ENCODE peak calls at places on chromosomes 3 and 15, in ten cellular contexts. One of them, this sample, is unnamed.

GRCh38 chr3:67171841-67172240 is 173.7 kb downstream of the KBTBD8 start:
- ATAC-seq in aorta: no peak
- ATAC-seq in Panc1: no peak
- ATAC-seq in upper lobe of left lung: no peak
- ATAC-seq in body of pancreas: no peak
- ATAC-seq in heart left ventricle: no peak
- ATAC-seq in heart right ventricle: no peak
- ATAC-seq in upper lobe of right lung: no peak
- ATAC-seq in CD4-positive, CD25-positive, alpha-beta regulatory T cell: no peak
- ATAC-seq in naive thymus-derived CD4-positive, alpha-beta T cell: no peak
- ATAC-seq in this sample: no peak

GRCh38 chr3:139520028-139520737 is 19.4 kb downstream of the RBP1 start:
- ATAC-seq in aorta: no peak
- ATAC-seq in Panc1: peak
- ATAC-seq in upper lobe of left lung: peak
- ATAC-seq in body of pancreas: peak
- ATAC-seq in heart left ventricle: no peak
- ATAC-seq in heart right ventricle: no peak
- ATAC-seq in upper lobe of right lung: peak
- ATAC-seq in CD4-positive, CD25-positive, alpha-beta regulatory T cell: no peak
- ATAC-seq in naive thymus-derived CD4-positive, alpha-beta T cell: no peak
- ATAC-seq in this sample: peak

GRCh38 chr15:68114356-68114755 is 60.2 kb downstream of the PIAS1 start:
- ATAC-seq in aorta: no peak
- ATAC-seq in Panc1: no peak
- ATAC-seq in upper lobe of left lung: peak
- ATAC-seq in body of pancreas: no peak
- ATAC-seq in heart left ventricle: no peak
- ATAC-seq in heart right ventricle: peak
- ATAC-seq in upper lobe of right lung: peak
- ATAC-seq in CD4-positive, CD25-positive, alpha-beta regulatory T cell: peak
- ATAC-seq in naive thymus-derived CD4-positive, alpha-beta T cell: peak
- ATAC-seq in this sample: no peak

GRCh38 chr3:74491874-74492273 is 122.6 kb downstream of the CNTN3 start:
- ATAC-seq in aorta: no peak
- ATAC-seq in Panc1: no peak
- ATAC-seq in upper lobe of left lung: no peak
- ATAC-seq in body of pancreas: no peak
- ATAC-seq in heart left ventricle: no peak
- ATAC-seq in heart right ventricle: no peak
- ATAC-seq in upper lobe of right lung: no peak
- ATAC-seq in CD4-positive, CD25-positive, alpha-beta regulatory T cell: no peak
- ATAC-seq in naive thymus-derived CD4-positive, alpha-beta T cell: no peak
- ATAC-seq in this sample: no peak

GRCh38 chr3:164791263-164791662 is 287.0 kb downstream of the SI start:
- ATAC-seq in aorta: no peak
- ATAC-seq in Panc1: no peak
- ATAC-seq in upper lobe of left lung: no peak
- ATAC-seq in body of pancreas: no peak
- ATAC-seq in heart left ventricle: no peak
- ATAC-seq in heart right ventricle: no peak
- ATAC-seq in upper lobe of right lung: peak
- ATAC-seq in CD4-positive, CD25-positive, alpha-beta regulatory T cell: no peak
- ATAC-seq in naive thymus-derived CD4-positive, alpha-beta T cell: no peak
- ATAC-seq in this sample: no peak

GRCh38 chr3:111917300-111917699 is 58.2 kb downstream of the PHLDB2 start:
- ATAC-seq in aorta: no peak
- ATAC-seq in Panc1: peak
- ATAC-seq in upper lobe of left lung: no peak
- ATAC-seq in body of pancreas: peak
- ATAC-seq in heart left ventricle: no peak
- ATAC-seq in heart right ventricle: no peak
- ATAC-seq in upper lobe of right lung: no peak
- ATAC-seq in CD4-positive, CD25-positive, alpha-beta regulatory T cell: no peak
- ATAC-seq in naive thymus-derived CD4-positive, alpha-beta T cell: no peak
- ATAC-seq in this sample: no peak

GRCh38 chr3:113156816-113157333 is 54.5 kb upstream of the BOC start:
- ATAC-seq in aorta: no peak
- ATAC-seq in Panc1: no peak
- ATAC-seq in upper lobe of left lung: no peak
- ATAC-seq in body of pancreas: no peak
- ATAC-seq in heart left ventricle: no peak
- ATAC-seq in heart right ventricle: no peak
- ATAC-seq in upper lobe of right lung: no peak
- ATAC-seq in CD4-positive, CD25-positive, alpha-beta regulatory T cell: no peak
- ATAC-seq in naive thymus-derived CD4-positive, alpha-beta T cell: no peak
- ATAC-seq in this sample: no peak

GRCh38 chr15:76988874-76989780 is 5.8 kb upstream of the PSTPIP1 start:
- ATAC-seq in aorta: no peak
- ATAC-seq in Panc1: no peak
- ATAC-seq in upper lobe of left lung: peak
- ATAC-seq in body of pancreas: no peak
- ATAC-seq in heart left ventricle: peak
- ATAC-seq in heart right ventricle: peak
- ATAC-seq in upper lobe of right lung: peak
- ATAC-seq in CD4-positive, CD25-positive, alpha-beta regulatory T cell: no peak
- ATAC-seq in naive thymus-derived CD4-positive, alpha-beta T cell: peak
- ATAC-seq in this sample: peak

GRCh38 chr3:138974467-138974866 is 27.4 kb downstream of the FOXL2NB start:
- ATAC-seq in aorta: no peak
- ATAC-seq in Panc1: no peak
- ATAC-seq in upper lobe of left lung: no peak
- ATAC-seq in body of pancreas: no peak
- ATAC-seq in heart left ventricle: no peak
- ATAC-seq in heart right ventricle: no peak
- ATAC-seq in upper lobe of right lung: no peak
- ATAC-seq in CD4-positive, CD25-positive, alpha-beta regulatory T cell: no peak
- ATAC-seq in naive thymus-derived CD4-positive, alpha-beta T cell: no peak
- ATAC-seq in this sample: no peak

GRCh38 chr3:72797773-72798543 is 50.3 kb downstream of the SHQ1 start:
- ATAC-seq in aorta: peak
- ATAC-seq in Panc1: no peak
- ATAC-seq in upper lobe of left lung: no peak
- ATAC-seq in body of pancreas: no peak
- ATAC-seq in heart left ventricle: peak
- ATAC-seq in heart right ventricle: peak
- ATAC-seq in upper lobe of right lung: no peak
- ATAC-seq in CD4-positive, CD25-positive, alpha-beta regulatory T cell: no peak
- ATAC-seq in naive thymus-derived CD4-positive, alpha-beta T cell: no peak
- ATAC-seq in this sample: no peak

GRCh38 chr15:40932625-40933519 is 3.7 kb downstream of the DLL4 start:
- ATAC-seq in aorta: no peak
- ATAC-seq in Panc1: no peak
- ATAC-seq in upper lobe of left lung: no peak
- ATAC-seq in body of pancreas: no peak
- ATAC-seq in heart left ventricle: no peak
- ATAC-seq in heart right ventricle: no peak
- ATAC-seq in upper lobe of right lung: peak
- ATAC-seq in CD4-positive, CD25-positive, alpha-beta regulatory T cell: no peak
- ATAC-seq in naive thymus-derived CD4-positive, alpha-beta T cell: no peak
- ATAC-seq in this sample: no peak

GRCh38 chr3:105805402-105805801 is 63.4 kb downstream of the CBLB start:
- ATAC-seq in aorta: no peak
- ATAC-seq in Panc1: no peak
- ATAC-seq in upper lobe of left lung: no peak
- ATAC-seq in body of pancreas: no peak
- ATAC-seq in heart left ventricle: no peak
- ATAC-seq in heart right ventricle: no peak
- ATAC-seq in upper lobe of right lung: no peak
- ATAC-seq in CD4-positive, CD25-positive, alpha-beta regulatory T cell: no peak
- ATAC-seq in naive thymus-derived CD4-positive, alpha-beta T cell: no peak
- ATAC-seq in this sample: no peak

GRCh38 chr3:137796993-137797392 is 32.9 kb downstream of the SOX14 start:
- ATAC-seq in aorta: no peak
- ATAC-seq in Panc1: no peak
- ATAC-seq in upper lobe of left lung: no peak
- ATAC-seq in body of pancreas: no peak
- ATAC-seq in heart left ventricle: no peak
- ATAC-seq in heart right ventricle: no peak
- ATAC-seq in upper lobe of right lung: no peak
- ATAC-seq in CD4-positive, CD25-positive, alpha-beta regulatory T cell: no peak
- ATAC-seq in naive thymus-derived CD4-positive, alpha-beta T cell: no peak
- ATAC-seq in this sample: no peak

GRCh38 chr3:27278391-27279055 is 90.7 kb downstream of the NEK10 start:
- ATAC-seq in aorta: no peak
- ATAC-seq in Panc1: no peak
- ATAC-seq in upper lobe of left lung: no peak
- ATAC-seq in body of pancreas: peak
- ATAC-seq in heart left ventricle: no peak
- ATAC-seq in heart right ventricle: no peak
- ATAC-seq in upper lobe of right lung: no peak
- ATAC-seq in CD4-positive, CD25-positive, alpha-beta regulatory T cell: no peak
- ATAC-seq in naive thymus-derived CD4-positive, alpha-beta T cell: no peak
- ATAC-seq in this sample: no peak

GRCh38 chr15:81466741-81467140 is 92.7 kb upstream of the TMC3 start:
- ATAC-seq in aorta: no peak
- ATAC-seq in Panc1: no peak
- ATAC-seq in upper lobe of left lung: no peak
- ATAC-seq in body of pancreas: no peak
- ATAC-seq in heart left ventricle: no peak
- ATAC-seq in heart right ventricle: no peak
- ATAC-seq in upper lobe of right lung: no peak
- ATAC-seq in CD4-positive, CD25-positive, alpha-beta regulatory T cell: no peak
- ATAC-seq in naive thymus-derived CD4-positive, alpha-beta T cell: no peak
- ATAC-seq in this sample: no peak

GRCh38 chr3:151383956-151384355 is 597 bp downstream of the P2RY12 start:
- ATAC-seq in aorta: no peak
- ATAC-seq in Panc1: no peak
- ATAC-seq in upper lobe of left lung: no peak
- ATAC-seq in body of pancreas: no peak
- ATAC-seq in heart left ventricle: no peak
- ATAC-seq in heart right ventricle: no peak
- ATAC-seq in upper lobe of right lung: no peak
- ATAC-seq in CD4-positive, CD25-positive, alpha-beta regulatory T cell: no peak
- ATAC-seq in naive thymus-derived CD4-positive, alpha-beta T cell: no peak
- ATAC-seq in this sample: no peak

GRCh38 chr3:24100694-24101402 is 155.8 kb downstream of the NR1D2 start:
- ATAC-seq in aorta: no peak
- ATAC-seq in Panc1: no peak
- ATAC-seq in upper lobe of left lung: peak
- ATAC-seq in body of pancreas: no peak
- ATAC-seq in heart left ventricle: no peak
- ATAC-seq in heart right ventricle: peak
- ATAC-seq in upper lobe of right lung: no peak
- ATAC-seq in CD4-positive, CD25-positive, alpha-beta regulatory T cell: no peak
- ATAC-seq in naive thymus-derived CD4-positive, alpha-beta T cell: no peak
- ATAC-seq in this sample: no peak

GRCh38 chr15:38154837-38155236 is 97.8 kb upstream of the SPRED1 start:
- ATAC-seq in aorta: no peak
- ATAC-seq in Panc1: no peak
- ATAC-seq in upper lobe of left lung: no peak
- ATAC-seq in body of pancreas: no peak
- ATAC-seq in heart left ventricle: no peak
- ATAC-seq in heart right ventricle: no peak
- ATAC-seq in upper lobe of right lung: no peak
- ATAC-seq in CD4-positive, CD25-positive, alpha-beta regulatory T cell: no peak
- ATAC-seq in naive thymus-derived CD4-positive, alpha-beta T cell: no peak
- ATAC-seq in this sample: no peak
- H3K4me3 ChIP-seq in aorta: no peak
- H3K4me3 ChIP-seq in Panc1: no peak
- H3K4me3 ChIP-seq in upper lobe of left lung: no peak
- H3K4me3 ChIP-seq in body of pancreas: no peak
- H3K4me3 ChIP-seq in heart left ventricle: no peak
- H3K4me3 ChIP-seq in heart right ventricle: no peak
- H3K4me3 ChIP-seq in upper lobe of right lung: no peak
- H3K4me3 ChIP-seq in CD4-positive, CD25-positive, alpha-beta regulatory T cell: no peak
- H3K4me3 ChIP-seq in naive thymus-derived CD4-positive, alpha-beta T cell: no peak
- H3K4me3 ChIP-seq in this sample: no peak

DNA sequence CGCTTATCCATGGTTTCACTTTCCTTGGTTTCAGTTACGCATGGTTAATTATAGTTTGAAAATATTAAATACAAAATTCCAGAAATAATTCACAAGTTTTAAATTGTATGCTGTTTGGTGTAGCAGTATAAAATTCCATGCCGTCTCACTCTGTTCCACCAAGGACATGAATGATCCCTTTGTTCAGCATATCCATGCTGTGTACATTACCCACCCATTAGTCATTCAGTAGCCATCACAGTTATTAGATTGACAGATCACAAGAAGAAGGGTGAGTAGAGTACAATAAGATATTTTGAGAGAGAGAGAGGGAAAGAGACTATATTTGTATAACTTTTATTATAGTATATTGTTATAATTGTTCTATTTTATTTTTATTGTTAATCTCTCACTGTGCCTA is 535.5 kb downstream of the SQOR start:
- ATAC-seq in aorta: no peak
- ATAC-seq in Panc1: no peak
- ATAC-seq in upper lobe of left lung: no peak
- ATAC-seq in body of pancreas: no peak
- ATAC-seq in heart left ventricle: no peak
- ATAC-seq in heart right ventricle: no peak
- ATAC-seq in upper lobe of right lung: no peak
- ATAC-seq in CD4-positive, CD25-positive, alpha-beta regulatory T cell: no peak
- ATAC-seq in naive thymus-derived CD4-positive, alpha-beta T cell: no peak
- ATAC-seq in this sample: no peak
- H3K27ac ChIP-seq in aorta: no peak
- H3K27ac ChIP-seq in Panc1: no peak
- H3K27ac ChIP-seq in upper lobe of left lung: no peak
- H3K27ac ChIP-seq in body of pancreas: no peak
- H3K27ac ChIP-seq in heart left ventricle: no peak
- H3K27ac ChIP-seq in heart right ventricle: no peak
- H3K27ac ChIP-seq in upper lobe of right lung: no peak
- H3K27ac ChIP-seq in CD4-positive, CD25-positive, alpha-beta regulatory T cell: no peak
- H3K27ac ChIP-seq in naive thymus-derived CD4-positive, alpha-beta T cell: no peak
- H3K27ac ChIP-seq in this sample: no peak

GRCh38 chr15:49637857-49638256 is 17.0 kb downstream of the DTWD1 start:
- ATAC-seq in aorta: no peak
- ATAC-seq in Panc1: no peak
- ATAC-seq in upper lobe of left lung: no peak
- ATAC-seq in body of pancreas: no peak
- ATAC-seq in heart left ventricle: no peak
- ATAC-seq in heart right ventricle: no peak
- ATAC-seq in upper lobe of right lung: no peak
- ATAC-seq in CD4-positive, CD25-positive, alpha-beta regulatory T cell: no peak
- ATAC-seq in naive thymus-derived CD4-positive, alpha-beta T cell: no peak
- ATAC-seq in this sample: no peak
- H3K4me3 ChIP-seq in aorta: no peak
- H3K4me3 ChIP-seq in Panc1: no peak
- H3K4me3 ChIP-seq in upper lobe of left lung: no peak
- H3K4me3 ChIP-seq in body of pancreas: no peak
- H3K4me3 ChIP-seq in heart left ventricle: no peak
- H3K4me3 ChIP-seq in heart right ventricle: no peak
- H3K4me3 ChIP-seq in upper lobe of right lung: no peak
- H3K4me3 ChIP-seq in CD4-positive, CD25-positive, alpha-beta regulatory T cell: no peak
- H3K4me3 ChIP-seq in naive thymus-derived CD4-positive, alpha-beta T cell: no peak
- H3K4me3 ChIP-seq in this sample: no peak

DNA sequence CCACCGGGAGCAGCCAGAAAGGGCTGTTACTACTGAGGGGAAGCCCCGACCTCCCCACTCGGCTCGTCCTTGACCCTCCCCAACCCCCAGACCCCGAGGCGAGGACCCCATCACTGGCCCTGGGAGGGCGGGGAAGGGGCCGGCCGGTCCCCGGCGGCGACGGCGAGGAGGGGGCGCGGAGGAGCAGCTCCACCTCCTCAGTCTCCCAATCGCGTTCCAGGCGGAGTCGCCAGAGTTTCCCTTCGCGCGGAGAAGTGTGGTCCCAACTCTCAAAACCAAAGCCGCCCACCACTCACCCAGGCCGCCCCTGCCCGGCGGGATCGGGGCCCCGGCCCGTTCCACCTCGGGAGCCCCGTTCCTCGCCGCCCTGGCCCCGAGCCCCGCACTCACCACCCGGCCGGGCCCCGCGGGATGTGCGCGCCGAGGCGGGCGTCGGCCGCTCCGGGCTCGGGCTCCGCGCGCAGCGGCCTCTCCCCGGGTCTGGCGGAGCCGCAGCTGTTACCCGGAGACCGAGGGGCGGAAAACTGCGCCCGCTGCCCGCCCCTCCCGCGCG is 947 bp downstream of the PLXNB1 start:
- ATAC-seq in aorta: peak
- ATAC-seq in Panc1: peak
- ATAC-seq in upper lobe of left lung: peak
- ATAC-seq in body of pancreas: peak
- ATAC-seq in heart left ventricle: no peak
- ATAC-seq in heart right ventricle: peak
- ATAC-seq in upper lobe of right lung: peak
- ATAC-seq in CD4-positive, CD25-positive, alpha-beta regulatory T cell: peak
- ATAC-seq in naive thymus-derived CD4-positive, alpha-beta T cell: peak
- ATAC-seq in this sample: peak
- H3K27ac ChIP-seq in aorta: peak
- H3K27ac ChIP-seq in Panc1: no peak
- H3K27ac ChIP-seq in upper lobe of left lung: peak
- H3K27ac ChIP-seq in body of pancreas: peak
- H3K27ac ChIP-seq in heart left ventricle: peak
- H3K27ac ChIP-seq in heart right ventricle: peak
- H3K27ac ChIP-seq in upper lobe of right lung: peak
- H3K27ac ChIP-seq in CD4-positive, CD25-positive, alpha-beta regulatory T cell: no peak
- H3K27ac ChIP-seq in naive thymus-derived CD4-positive, alpha-beta T cell: peak
- H3K27ac ChIP-seq in this sample: peak

This sample was measured in gastroesophageal sphincter.